ENCODE peak calls at places on chromosome 17, in four cellular contexts. M is heart left ventricle, R is mesendoderm, T is neuronal stem cell. Y is an unnamed sample. For H3K4me1, the result is how much of the 10 kb centered on the place peaks cover.

GRCh38 chr17:47239663-47240374 is 13.8 kb upstream of the ITGB3 start:
- DNase-seq in M (peak), R (no peak), T (no peak), Y (peak)

GRCh38 chr17:9146064-9146463 is 124.8 kb downstream of the NTN1 start:
- DNase-seq in M (no peak), R (no peak), T (no peak), Y (no peak)

GRCh38 chr17:7250655-7251329 is 742 bp downstream of the CTDNEP1 start:
- DNase-seq in M (peak), R (peak), T (no peak), Y (no peak)

GRCh38 chr17:43721537-43722268 is 36.9 kb downstream of the SOST start:
- DNase-seq in M (no peak), R (peak), T (no peak), Y (no peak)

GRCh38 chr17:82097187-82097918 is 683 bp downstream of the FASN start:
- DNase-seq in M (no peak), R (no peak), T (no peak), Y (peak)

GRCh38 chr17:31788956-31789355 is 70.1 kb downstream of the COPRS start:
- DNase-seq in M (no peak), R (no peak), T (no peak), Y (no peak)

GRCh38 chr17:37884516-37884915 is 39.7 kb upstream of the TBC1D3K start:
- DNase-seq in M (no peak), R (peak), T (no peak), Y (no peak)

GRCh38 chr17:22599322-22599721 is 907.0 kb downstream of the KCNJ18 start:
- DNase-seq in M (no peak), R (no peak), T (no peak), Y (no peak)

GRCh38 chr17:8681175-8681949 is 50.8 kb upstream of the MYH10 start:
- DNase-seq in M (no peak), R (no peak), T (no peak), Y (no peak)

GRCh38 chr17:29659155-29659554 is 36.4 kb upstream of the CORO6 start:
- DNase-seq in M (no peak), R (no peak), T (no peak), Y (no peak)

GRCh38 chr17:41771389-41772206 is 14.9 kb downstream of the JUP start:
- DNase-seq in M (no peak), R (no peak), T (no peak), Y (no peak)

GRCh38 chr17:50205931-50206505 is 4.6 kb upstream of the COL1A1 start:
- DNase-seq in M (no peak), R (no peak), T (no peak), Y (no peak)

GRCh38 chr17:7217113-7217987 is 2.3 kb downstream of the DLG4 start:
- DNase-seq in M (peak), R (peak), T (no peak), Y (peak)

GRCh38 chr17:50944054-50944901 is 78.1 kb upstream of the TOB1 start:
- DNase-seq in M (peak), R (peak), T (no peak), Y (peak)

GRCh38 chr17:29565643-29566472 is 979 bp downstream of the ABHD15 start:
- DNase-seq in M (no peak), R (peak), T (peak), Y (peak)

GRCh38 chr17:81114694-81115093 is 50.6 kb upstream of the PVALEF start:
- DNase-seq in M (no peak), R (no peak), T (no peak), Y (no peak)

GRCh38 chr17:82007495-82008257 is 15.0 kb downstream of the CENPX start:
- DNase-seq in M (no peak), R (no peak), T (no peak), Y (no peak)

GRCh38 chr17:43360376-43360738 is 38.4 kb upstream of the ARL4D start:
- DNase-seq in M (no peak), R (no peak), T (no peak), Y (peak)

GRCh38 chr17:81966343-81967243 is 5.6 kb upstream of the NOTUM start:
- DNase-seq in M (peak), R (peak), T (no peak), Y (no peak)

GRCh38 chr17:50534222-50534978 is 1.9 kb downstream of the EPN3 start:
- DNase-seq in M (no peak), R (peak), T (no peak), Y (no peak)

GRCh38 chr17:28293994-28294393 is 25.0 kb upstream of the TMEM97 start:
- DNase-seq in M (no peak), R (no peak), T (no peak), Y (no peak)

GRCh38 chr17:28298449-28298848 is 20.6 kb upstream of the TMEM97 start:
- DNase-seq in M (no peak), R (no peak), T (no peak), Y (no peak)

GRCh38 chr17:28291780-28292330 is 27.1 kb upstream of the TMEM97 start:
- DNase-seq in M (no peak), R (no peak), T (no peak), Y (no peak)

GRCh38 chr17:28290703-28291102 is 28.3 kb upstream of the TMEM97 start:
- DNase-seq in M (no peak), R (no peak), T (no peak), Y (no peak)

GRCh38 chr17:28295677-28296578 is 23.1 kb upstream of the TMEM97 start:
- DNase-seq in M (no peak), R (no peak), T (no peak), Y (no peak)
- H3K4me1 ChIP-seq in M (under half), R (under half), T (under half), Y (under half)

GRCh38 chr17:48608494-48608834 is 2.4 kb downstream of the HOXB7 start:
- DNase-seq in M (no peak), R (no peak), T (no peak), Y (no peak)

GRCh38 chr17:48608921-48609505 is 1.8 kb downstream of the HOXB7 start:
- DNase-seq in M (no peak), R (no peak), T (no peak), Y (no peak)

GRCh38 chr17:48611213-48611612 is 396 bp upstream of the HOXB7 start:
- DNase-seq in M (no peak), R (no peak), T (no peak), Y (peak)

GRCh38 chr17:48610282-48611211 is at the start of gene HOXB7:
- DNase-seq in M (no peak), R (no peak), T (no peak), Y (peak)

DNA sequence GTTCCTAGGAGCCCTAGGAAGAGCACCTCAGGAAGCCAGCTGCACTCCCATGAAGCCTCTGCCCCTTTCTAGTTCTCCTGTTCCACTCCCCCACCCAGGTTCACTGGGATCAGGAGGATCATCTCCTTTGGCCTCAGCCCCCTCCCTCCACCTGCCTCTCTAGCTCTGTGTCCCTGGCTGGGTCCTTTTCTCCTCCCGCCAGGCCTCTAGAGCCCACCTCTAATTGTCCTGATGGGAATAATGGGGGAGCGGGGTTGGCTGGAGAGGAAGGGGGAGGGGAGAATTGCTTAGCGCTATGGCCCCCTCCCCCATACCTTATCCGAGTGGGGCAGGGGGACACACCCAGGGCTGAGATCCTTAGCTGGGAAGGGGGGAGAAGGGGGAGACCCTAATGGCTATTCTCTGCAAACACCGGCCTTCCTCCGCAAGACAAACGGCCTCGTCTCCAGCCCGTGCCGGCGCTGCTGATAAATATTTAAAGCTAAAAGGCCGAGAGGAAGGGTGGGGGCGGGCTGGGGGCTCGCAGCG is 999 bp downstream of the HOXB7 start:
- DNase-seq in M (no peak), R (no peak), T (no peak), Y (no peak)
- H3K27ac ChIP-seq in M (no peak), R (no peak), T (no peak), Y (no peak)

GRCh38 chr17:73643012-73643845 is 1.0 kb downstream of the SDK2 start:
- DNase-seq in M (no peak), R (peak), T (peak), Y (no peak)

GRCh38 chr17:73641779-73642580 is 2.3 kb downstream of the SDK2 start:
- DNase-seq in M (no peak), R (peak), T (no peak), Y (peak)

GRCh38 chr17:73644145-73645049 is at the start of gene SDK2:
- DNase-seq in M (no peak), R (peak), T (peak), Y (peak)

GRCh38 chr17:73643846-73644144 is 450 bp downstream of the SDK2 start:
- DNase-seq in M (no peak), R (no peak), T (no peak), Y (no peak)

DNA sequence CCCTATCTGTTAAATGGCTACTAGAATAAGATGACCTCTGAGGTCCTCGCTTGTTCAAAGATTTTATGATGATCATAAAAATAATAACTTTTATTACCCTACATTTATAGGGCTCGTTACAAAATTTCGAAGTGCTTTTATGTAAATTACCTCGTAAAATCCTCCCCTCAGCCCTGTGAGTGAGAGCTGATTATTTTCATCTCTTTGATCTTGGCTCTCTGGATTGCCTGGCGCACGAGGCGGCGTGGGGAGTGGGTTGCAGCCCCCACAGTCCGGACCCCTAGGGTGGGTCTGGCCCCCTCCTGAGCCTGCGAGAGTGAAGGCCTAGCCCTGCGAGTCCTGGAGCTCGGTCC is 1.6 kb downstream of the SDK2 start:
- DNase-seq in M (no peak), R (no peak), T (no peak), Y (no peak)
- H3K4me3 ChIP-seq in M (peak), R (no peak), T (peak), Y (peak)

DNA sequence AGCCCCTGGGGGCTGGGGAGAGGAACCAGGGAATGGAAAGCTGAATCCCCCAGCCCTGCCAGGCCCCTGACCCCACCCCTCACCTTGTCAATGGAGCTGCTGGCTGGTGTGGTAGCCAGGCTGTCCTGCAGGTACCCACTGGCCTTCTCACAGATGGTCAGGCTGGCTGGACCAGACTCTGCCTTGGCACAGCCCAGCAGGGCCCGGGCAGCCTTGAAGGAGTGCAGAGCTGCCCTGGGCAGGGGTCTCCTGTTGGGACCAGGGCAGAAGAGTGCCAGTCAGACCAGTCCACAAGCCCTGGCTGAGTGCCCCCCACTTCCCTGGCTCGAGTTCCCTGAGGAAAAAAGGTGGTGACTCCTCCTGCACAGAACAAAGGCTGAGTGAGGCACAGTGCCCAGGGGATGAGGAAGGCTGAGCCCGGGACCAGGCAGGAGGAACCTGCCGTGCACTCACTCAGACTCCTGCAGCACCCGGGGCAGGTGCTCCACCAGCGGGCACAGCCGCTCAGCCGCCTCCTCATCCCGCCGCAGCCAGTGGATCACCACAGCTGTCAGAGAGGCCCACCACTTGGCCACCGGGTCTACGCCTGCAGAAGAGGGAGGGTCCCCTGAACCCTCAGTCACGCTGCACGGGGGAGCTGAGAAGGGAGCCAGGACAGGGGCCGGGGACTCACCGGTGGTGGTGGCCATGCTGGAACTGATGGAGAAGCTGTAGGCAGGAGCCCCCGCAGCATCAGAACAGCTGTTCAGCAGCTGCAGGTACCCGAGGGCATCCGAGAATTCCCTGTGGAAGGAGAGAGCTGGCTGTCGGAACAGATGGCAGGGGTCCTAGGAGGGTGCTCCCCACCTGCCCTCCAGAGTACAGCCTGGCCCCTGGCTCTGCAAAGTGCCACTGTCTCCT is 22.4 kb downstream of the SREBF1 start:
- DNase-seq in M (no peak), R (no peak), T (no peak), Y (no peak)
- H3K4me1 ChIP-seq in M (under half), R (under half), T (under half), Y (under half)

GRCh38 chr17:44795928-44796327 is 34.2 kb downstream of the GJC1 start:
- DNase-seq in M (no peak), R (no peak), T (no peak), Y (no peak)
- H3K27ac ChIP-seq in M (peak), R (no peak), T (peak), Y (no peak)

GRCh38 chr17:80023261-80024205 is 12.1 kb downstream of the TBC1D16 start:
- DNase-seq in M (no peak), R (no peak), T (no peak), Y (no peak)
- H3K4me3 ChIP-seq in M (peak), R (no peak), T (no peak), Y (no peak)

GRCh38 chr17:40540448-40540847 is 24.8 kb downstream of the CCR7 start:
- DNase-seq in M (peak), R (peak), T (no peak), Y (no peak)

GRCh38 chr17:40538019-40538935 is 27.0 kb downstream of the CCR7 start:
- DNase-seq in M (peak), R (no peak), T (no peak), Y (peak)

GRCh38 chr17:40541060-40541872 is 24.0 kb downstream of the CCR7 start:
- DNase-seq in M (peak), R (no peak), T (no peak), Y (no peak)

GRCh38 chr17:40538936-40539705 is 26.2 kb downstream of the CCR7 start:
- DNase-seq in M (peak), R (peak), T (no peak), Y (no peak)

GRCh38 chr17:40539711-40540411 is 25.4 kb downstream of the CCR7 start:
- DNase-seq in M (peak), R (peak), T (no peak), Y (peak)
- H3K4me1 ChIP-seq in M (half or more), R (under half), T (under half), Y (under half)

DNA sequence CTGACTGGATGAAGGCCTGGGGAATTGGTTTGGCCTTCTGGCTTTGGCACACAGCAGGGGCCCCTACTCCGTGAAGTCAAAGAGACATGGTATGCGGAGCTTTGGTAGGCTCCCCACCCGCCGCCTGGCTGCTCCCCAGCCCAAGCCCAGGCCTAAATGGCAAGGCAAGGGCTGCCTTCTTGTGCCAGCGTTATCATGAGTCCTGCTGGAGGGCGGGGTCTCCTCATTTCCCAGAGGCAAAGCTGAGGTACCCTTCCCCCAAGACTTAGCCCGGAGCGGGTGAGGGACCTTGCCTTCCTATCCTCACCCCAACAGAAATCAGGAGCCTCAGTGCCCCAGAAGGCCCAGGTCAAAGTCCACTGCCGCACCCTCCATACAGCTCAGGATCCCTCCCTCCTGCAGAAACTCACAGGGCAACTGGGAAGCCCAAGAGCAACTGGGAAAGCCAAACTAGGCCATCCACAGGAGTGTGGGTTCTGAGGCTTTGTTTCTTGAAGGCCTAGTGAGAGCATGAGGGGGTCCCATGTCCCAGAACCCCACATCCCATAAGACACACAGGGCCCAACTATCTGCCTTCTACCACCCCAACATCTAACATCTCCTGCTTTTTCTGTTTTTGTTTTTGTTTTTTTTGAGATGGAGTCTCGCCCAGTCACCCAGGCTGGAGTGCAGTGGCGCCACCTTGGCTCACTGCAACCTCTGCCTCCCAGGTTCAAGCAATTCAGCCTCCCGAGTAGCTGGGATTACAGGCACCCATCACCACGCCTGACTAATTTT is 9.3 kb downstream of the PGAP3 start:
- DNase-seq in M (no peak), R (no peak), T (no peak), Y (no peak)
- H3K27ac ChIP-seq in M (peak), R (no peak), T (no peak), Y (peak)

GRCh38 chr17:1391577-1391976 is 8.4 kb downstream of the YWHAE start:
- DNase-seq in M (no peak), R (no peak), T (no peak), Y (peak)
- H3K4me3 ChIP-seq in M (no peak), R (no peak), T (no peak), Y (no peak)

GRCh38 chr17:75809631-75810111 is 25.1 kb downstream of the UNK start:
- DNase-seq in M (no peak), R (no peak), T (no peak), Y (peak)
- H3K4me1 ChIP-seq in M (under half), R (under half), T (under half), Y (under half)